ENCODE peak calls at places on chromosomes 3 and 15, in four cellular contexts. Y, V, E and M are unnamed samples.

GRCh38 chr3:48528754-48529153 is 24.8 kb upstream of the SHISA5 start:
- DNase-seq in Y (no peak), V (no peak), E (no peak), M (peak; percentile 24)

GRCh38 chr3:10964537-10965167 is 27.9 kb upstream of the SLC6A1 start:
- DNase-seq in Y (peak; percentile 48), V (peak; percentile 27), E (peak; percentile 54), M (no peak)

GRCh38 chr3:50202353-50203112 is 2.5 kb upstream of the SLC38A3 start:
- DNase-seq in Y (no peak), V (no peak), E (no peak), M (no peak)

GRCh38 chr3:56878046-56878445 is 76.3 kb upstream of the ARHGEF3 start:
- DNase-seq in Y (no peak), V (peak; percentile 48), E (no peak), M (no peak)

GRCh38 chr3:37859354-37859753 is 2.3 kb upstream of the CTDSPL start:
- DNase-seq in Y (no peak), V (no peak), E (no peak), M (no peak)

GRCh38 chr3:119945286-119945685 is 149.0 kb downstream of the GSK3B start:
- DNase-seq in Y (no peak), V (no peak), E (no peak), M (no peak)

GRCh38 chr15:69760890-69761568 is 308.4 kb downstream of the RPLP1 start:
- DNase-seq in Y (peak; percentile 86), V (peak; percentile 99), E (peak; percentile 74), M (peak; percentile 69)

GRCh38 chr3:47542614-47543173 is 29.2 kb upstream of the ELP6 start:
- DNase-seq in Y (no peak), V (no peak), E (peak; percentile 69), M (no peak)

GRCh38 chr3:45064512-45065372 is 38.6 kb downstream of the CLEC3B start:
- DNase-seq in Y (peak; percentile 86), V (peak; percentile 74), E (no peak), M (no peak)

DNA sequence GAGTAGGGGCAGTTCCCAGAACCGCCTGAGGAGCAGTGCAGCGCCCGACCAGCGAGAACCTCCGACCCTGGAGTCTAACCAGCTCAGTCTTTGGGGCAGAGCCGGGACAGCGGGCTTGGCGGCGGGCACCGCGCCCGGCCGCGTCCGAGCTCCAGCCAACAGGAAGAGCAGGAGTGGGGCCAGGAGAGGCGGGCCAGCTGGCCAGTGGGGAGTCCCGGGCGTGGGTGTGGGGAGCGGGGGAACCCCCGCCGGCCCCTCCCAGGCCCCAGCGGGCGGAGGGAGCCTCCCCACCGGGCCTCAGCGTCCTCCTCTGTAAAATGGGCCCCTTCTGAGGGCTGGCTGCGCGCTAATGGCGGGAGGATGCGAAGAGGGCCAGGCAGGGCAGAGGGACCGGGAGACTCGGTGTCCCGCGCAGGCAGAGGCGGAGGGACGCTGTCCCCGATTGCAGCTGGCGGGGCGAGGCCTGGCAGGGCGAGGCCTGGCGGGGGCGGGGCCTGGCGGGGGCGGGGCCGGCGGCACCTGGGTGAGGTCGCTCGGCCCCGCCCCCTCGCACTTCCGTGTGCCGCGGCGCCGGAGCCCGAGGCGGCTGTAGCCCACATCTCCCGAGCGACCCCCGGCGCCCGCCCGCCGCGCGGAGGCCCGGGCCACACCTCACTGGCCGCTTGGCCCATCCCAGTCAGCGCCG is at the start of gene PRKCD:
- DNase-seq in Y (peak; percentile 85), V (peak; percentile 46), E (peak; percentile 95), M (peak; percentile 66)
- H3K27ac ChIP-seq in Y (peak within 1 kb of the TSS; percentile 74), V (no peak within 1 kb of the TSS), E (peak within 1 kb of the TSS; percentile 88), M (peak within 1 kb of the TSS; percentile 95)

DNA sequence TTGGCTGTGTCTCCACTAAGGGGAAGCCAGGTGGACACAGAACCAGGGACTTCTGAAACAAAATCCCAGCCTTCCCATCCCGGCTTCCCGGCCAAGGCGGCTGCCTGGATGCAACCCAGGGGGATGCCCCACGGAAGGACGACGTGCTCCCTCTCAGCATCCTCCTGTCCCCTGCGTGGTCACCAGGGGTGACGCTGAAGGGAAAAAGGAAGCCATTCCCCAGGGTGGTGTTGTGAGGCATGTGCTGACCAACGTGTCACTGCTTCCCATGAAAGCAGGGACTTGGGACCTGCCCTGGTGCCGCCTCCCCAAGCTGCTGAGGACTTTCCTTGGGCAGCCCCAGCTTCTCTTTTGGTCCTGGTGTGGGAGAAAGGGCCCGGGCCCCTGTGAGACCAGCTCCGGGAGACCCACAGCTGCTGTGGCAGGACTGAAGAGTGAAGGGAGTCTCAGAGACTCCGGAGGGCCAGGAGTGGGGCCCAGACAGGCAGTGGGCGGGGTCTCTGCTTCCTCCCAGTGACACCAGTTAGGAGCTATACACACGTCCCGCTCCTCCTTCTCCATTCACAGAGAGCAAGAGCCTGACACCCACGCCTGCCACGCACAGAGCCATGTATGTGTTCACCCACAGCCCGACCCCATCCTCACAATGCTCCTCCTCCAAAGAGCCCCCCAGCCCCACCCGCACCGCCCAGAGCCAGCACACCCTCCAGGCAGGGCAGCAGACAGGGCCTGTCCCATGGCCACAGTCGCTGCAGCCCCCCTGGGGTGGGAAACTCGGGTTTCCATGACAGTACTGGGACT is 139.1 kb downstream of the NUP210 start:
- DNase-seq in Y (no peak), V (no peak), E (peak; percentile 77), M (no peak)
- H3K27me3 ChIP-seq in Y (no peaks in the 10 kb centered on the region), V (peaks cover 26% of the 10 kb centered on the region), E (no peaks in the 10 kb centered on the region), M (peaks cover 28% of the 10 kb centered on the region)

GRCh38 chr3:42045719-42046243 is 45.4 kb upstream of the TRAK1 start:
- DNase-seq in Y (no peak), V (no peak), E (no peak), M (no peak)
- H3K4me3 ChIP-seq in Y (no peak overlapping the region), V (no peak overlapping the region), E (no peak overlapping the region), M (no peak overlapping the region)

GRCh38 chr3:169659858-169660614 is 3.5 kb downstream of the MECOM start:
- DNase-seq in Y (no peak), V (no peak), E (peak; percentile 52), M (no peak)

GRCh38 chr3:169658311-169658931 is 5.1 kb downstream of the MECOM start:
- DNase-seq in Y (no peak), V (no peak), E (peak; percentile 65), M (no peak)

GRCh38 chr3:169657351-169658124 is 6.0 kb downstream of the MECOM start:
- DNase-seq in Y (peak; percentile 76), V (no peak), E (no peak), M (no peak)

GRCh38 chr3:169660709-169661566 is 2.6 kb downstream of the MECOM start:
- DNase-seq in Y (no peak), V (no peak), E (peak; percentile 68), M (no peak)

GRCh38 chr3:169659096-169659521 is 4.4 kb downstream of the MECOM start:
- DNase-seq in Y (no peak), V (no peak), E (peak; percentile 86), M (no peak)
- H3K27ac ChIP-seq in Y (no peak overlapping the region), V (no peak overlapping the region), E (peak overlapping the region; percentile 20), M (peak overlapping the region; percentile 83)

GRCh38 chr3:154120903-154121235 is 321 bp upstream of the ARHGEF26 start:
- DNase-seq in Y (no peak), V (no peak), E (no peak), M (no peak)

GRCh38 chr3:154121236-154122095 is at the start of gene ARHGEF26:
- DNase-seq in Y (peak; percentile 75), V (peak; percentile 69), E (peak; percentile 95), M (peak; percentile 86)

GRCh38 chr3:154125378-154126030 is 4.3 kb downstream of the ARHGEF26 start:
- DNase-seq in Y (peak; percentile 45), V (no peak), E (no peak), M (no peak)

GRCh38 chr3:154122912-154123559 is 1.8 kb downstream of the ARHGEF26 start:
- DNase-seq in Y (peak; percentile 41), V (peak; percentile 34), E (peak; percentile 52), M (no peak)

GRCh38 chr3:154122096-154122911 is 1.1 kb downstream of the ARHGEF26 start:
- DNase-seq in Y (no peak), V (no peak), E (peak; percentile 54), M (no peak)
- H3K27me3 ChIP-seq in Y (no peaks in the 10 kb centered on the region), V (no peaks in the 10 kb centered on the region), E (no peaks in the 10 kb centered on the region), M (peaks cover 3% of the 10 kb centered on the region)

DNA sequence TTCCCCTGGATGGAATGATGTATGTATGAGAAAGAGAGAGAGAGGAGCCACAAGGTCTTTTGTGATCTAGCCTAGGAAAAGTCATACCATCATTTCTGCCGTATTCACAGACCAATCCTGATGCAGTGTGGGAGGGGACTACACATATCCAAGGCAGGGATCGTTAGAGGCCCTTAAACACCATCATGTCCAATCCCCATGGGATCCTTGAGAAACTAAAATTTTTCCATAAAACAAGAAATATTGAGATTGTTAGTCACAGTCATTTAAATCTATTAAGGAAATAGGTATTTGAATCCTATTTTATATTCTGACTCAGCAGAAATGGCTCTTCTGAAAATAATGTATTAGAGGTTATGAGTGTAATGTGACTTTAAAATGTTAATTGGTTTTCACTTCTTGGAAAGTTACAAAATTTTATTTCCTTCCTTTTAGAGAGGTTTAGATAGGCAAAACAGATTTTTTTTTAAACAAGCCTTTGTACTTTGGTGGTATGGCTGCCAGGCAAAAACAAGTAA is 65.1 kb upstream of the TSC22D2 start:
- DNase-seq in Y (no peak), V (no peak), E (no peak), M (no peak)
- H3K4me3 ChIP-seq in Y (no peak overlapping the region), V (no peak overlapping the region), E (no peak overlapping the region), M (no peak overlapping the region)

DNA sequence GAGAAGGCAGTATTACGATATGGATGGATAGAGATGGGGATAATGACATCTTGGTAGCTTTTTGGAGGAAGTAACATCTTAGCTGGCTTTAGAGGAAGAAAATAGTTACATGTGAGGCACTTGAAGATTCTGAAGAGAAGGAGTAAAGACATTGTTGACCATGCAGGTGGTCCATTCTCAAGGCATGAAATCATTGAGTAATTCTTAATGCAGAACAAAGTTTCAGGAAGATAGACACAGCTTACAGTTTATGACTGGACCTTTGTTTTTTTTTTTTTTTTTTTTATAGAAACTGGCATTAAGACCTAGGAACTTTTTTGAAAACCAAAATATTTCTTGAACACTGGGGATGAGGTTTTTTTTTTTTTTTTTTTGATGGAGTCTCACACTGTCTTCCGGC is 28.3 kb downstream of the MBNL1 start:
- DNase-seq in Y (no peak), V (no peak), E (no peak), M (no peak)
- H3K27ac ChIP-seq in Y (no peak overlapping the region), V (no peak overlapping the region), E (no peak overlapping the region), M (no peak overlapping the region)

GRCh38 chr3:67986703-67987102 is 332.3 kb upstream of the SUCLG2 start:
- DNase-seq in Y (no peak), V (no peak), E (no peak), M (no peak)
- H3K27me3 ChIP-seq in Y (no peaks in the 10 kb centered on the region), V (no peaks in the 10 kb centered on the region), E (no peaks in the 10 kb centered on the region), M (no peaks in the 10 kb centered on the region)